ENCODE peak calls at places on chromosomes 5 and 9, in nine cellular contexts. One of them, this sample, is unnamed.

GRCh38 chr5:34007116-34007674 is 655 bp downstream of the AMACR start:
- DNase-seq in suprapubic skin: no peak
- DNase-seq in prostate gland: no peak
- DNase-seq in H1: no peak
- DNase-seq in stomach: no peak
- DNase-seq in HepG2: no peak
- DNase-seq in HCT116: no peak
- DNase-seq in K562: no peak
- DNase-seq in upper lobe of left lung: peak
- DNase-seq in this sample: no peak

GRCh38 chr9:105510024-105510423 is 47.9 kb upstream of the FKTN start:
- DNase-seq in prostate gland: no peak
- DNase-seq in upper lobe of left lung: no peak
- DNase-seq in HepG2: no peak
- DNase-seq in HCT116: no peak
- DNase-seq in H1: no peak
- DNase-seq in suprapubic skin: no peak
- DNase-seq in stomach: no peak
- DNase-seq in K562: no peak
- DNase-seq in this sample: no peak

GRCh38 chr5:58183078-58183885 is 276.6 kb downstream of the PLK2 start:
- DNase-seq in HepG2: no peak
- DNase-seq in K562: no peak
- DNase-seq in prostate gland: no peak
- DNase-seq in stomach: no peak
- DNase-seq in suprapubic skin: no peak
- DNase-seq in H1: no peak
- DNase-seq in upper lobe of left lung: no peak
- DNase-seq in HCT116: no peak
- DNase-seq in this sample: no peak

GRCh38 chr5:142422426-142422825 is 97.6 kb upstream of the SPRY4 start:
- DNase-seq in prostate gland: no peak
- DNase-seq in HCT116: no peak
- DNase-seq in H1: no peak
- DNase-seq in upper lobe of left lung: no peak
- DNase-seq in stomach: no peak
- DNase-seq in suprapubic skin: no peak
- DNase-seq in K562: no peak
- DNase-seq in HepG2: no peak
- DNase-seq in this sample: no peak

GRCh38 chr5:53340956-53341750 is 139.3 kb upstream of the FST start:
- DNase-seq in stomach: no peak
- DNase-seq in suprapubic skin: no peak
- DNase-seq in H1: no peak
- DNase-seq in K562: no peak
- DNase-seq in prostate gland: no peak
- DNase-seq in HepG2: no peak
- DNase-seq in upper lobe of left lung: no peak
- DNase-seq in HCT116: no peak
- DNase-seq in this sample: no peak

GRCh38 chr5:62538017-62538942 is 40.3 kb upstream of the LRRC70 start:
- DNase-seq in upper lobe of left lung: no peak
- DNase-seq in prostate gland: no peak
- DNase-seq in K562: peak
- DNase-seq in stomach: no peak
- DNase-seq in HepG2: peak
- DNase-seq in suprapubic skin: no peak
- DNase-seq in H1: no peak
- DNase-seq in HCT116: no peak
- DNase-seq in this sample: no peak

GRCh38 chr5:59757442-59757841 is 136.1 kb downstream of the PDE4D start:
- DNase-seq in HepG2: no peak
- DNase-seq in prostate gland: no peak
- DNase-seq in H1: no peak
- DNase-seq in HCT116: no peak
- DNase-seq in suprapubic skin: no peak
- DNase-seq in K562: no peak
- DNase-seq in stomach: no peak
- DNase-seq in upper lobe of left lung: no peak
- DNase-seq in this sample: no peak

GRCh38 chr5:167797933-167798332 is 493.5 kb upstream of the WWC1 start:
- DNase-seq in H1: no peak
- DNase-seq in K562: no peak
- DNase-seq in stomach: no peak
- DNase-seq in HepG2: no peak
- DNase-seq in HCT116: no peak
- DNase-seq in prostate gland: no peak
- DNase-seq in upper lobe of left lung: no peak
- DNase-seq in suprapubic skin: no peak
- DNase-seq in this sample: no peak

GRCh38 chr9:35842020-35842745 is 13.2 kb downstream of the TMEM8B start:
- DNase-seq in K562: no peak
- DNase-seq in HepG2: no peak
- DNase-seq in suprapubic skin: no peak
- DNase-seq in stomach: no peak
- DNase-seq in upper lobe of left lung: no peak
- DNase-seq in HCT116: no peak
- DNase-seq in H1: no peak
- DNase-seq in prostate gland: no peak
- DNase-seq in this sample: peak

GRCh38 chr5:8316608-8317007 is 447.7 kb downstream of the MTRR start:
- DNase-seq in prostate gland: no peak
- DNase-seq in stomach: no peak
- DNase-seq in suprapubic skin: no peak
- DNase-seq in HCT116: no peak
- DNase-seq in H1: no peak
- DNase-seq in HepG2: no peak
- DNase-seq in K562: no peak
- DNase-seq in upper lobe of left lung: no peak
- DNase-seq in this sample: no peak

GRCh38 chr5:86679529-86679928 is 61.8 kb downstream of the COX7C start:
- DNase-seq in HCT116: peak
- DNase-seq in H1: no peak
- DNase-seq in stomach: peak
- DNase-seq in upper lobe of left lung: peak
- DNase-seq in K562: peak
- DNase-seq in suprapubic skin: no peak
- DNase-seq in HepG2: peak
- DNase-seq in prostate gland: peak
- DNase-seq in this sample: peak

GRCh38 chr9:131271506-131271931 is 4.8 kb downstream of the FAM78A start:
- DNase-seq in upper lobe of left lung: no peak
- DNase-seq in stomach: no peak
- DNase-seq in H1: no peak
- DNase-seq in suprapubic skin: no peak
- DNase-seq in HepG2: no peak
- DNase-seq in K562: peak
- DNase-seq in HCT116: no peak
- DNase-seq in prostate gland: no peak
- DNase-seq in this sample: no peak

GRCh38 chr9:71909887-71910601 is 949 bp downstream of the ABHD17B start:
- DNase-seq in K562: peak
- DNase-seq in suprapubic skin: peak
- DNase-seq in HCT116: no peak
- DNase-seq in stomach: peak
- DNase-seq in prostate gland: peak
- DNase-seq in HepG2: peak
- DNase-seq in H1: no peak
- DNase-seq in upper lobe of left lung: peak
- DNase-seq in this sample: peak

GRCh38 chr9:7536310-7536939 is 263.2 kb downstream of the DMAC1 start:
- DNase-seq in H1: peak
- DNase-seq in HepG2: peak
- DNase-seq in stomach: peak
- DNase-seq in K562: peak
- DNase-seq in suprapubic skin: no peak
- DNase-seq in prostate gland: peak
- DNase-seq in upper lobe of left lung: peak
- DNase-seq in HCT116: peak
- DNase-seq in this sample: no peak

GRCh38 chr5:40518511-40518917 is 161.2 kb upstream of the PTGER4 start:
- DNase-seq in suprapubic skin: no peak
- DNase-seq in stomach: peak
- DNase-seq in HepG2: no peak
- DNase-seq in HCT116: peak
- DNase-seq in K562: no peak
- DNase-seq in prostate gland: no peak
- DNase-seq in upper lobe of left lung: no peak
- DNase-seq in H1: no peak
- DNase-seq in this sample: no peak

DNA sequence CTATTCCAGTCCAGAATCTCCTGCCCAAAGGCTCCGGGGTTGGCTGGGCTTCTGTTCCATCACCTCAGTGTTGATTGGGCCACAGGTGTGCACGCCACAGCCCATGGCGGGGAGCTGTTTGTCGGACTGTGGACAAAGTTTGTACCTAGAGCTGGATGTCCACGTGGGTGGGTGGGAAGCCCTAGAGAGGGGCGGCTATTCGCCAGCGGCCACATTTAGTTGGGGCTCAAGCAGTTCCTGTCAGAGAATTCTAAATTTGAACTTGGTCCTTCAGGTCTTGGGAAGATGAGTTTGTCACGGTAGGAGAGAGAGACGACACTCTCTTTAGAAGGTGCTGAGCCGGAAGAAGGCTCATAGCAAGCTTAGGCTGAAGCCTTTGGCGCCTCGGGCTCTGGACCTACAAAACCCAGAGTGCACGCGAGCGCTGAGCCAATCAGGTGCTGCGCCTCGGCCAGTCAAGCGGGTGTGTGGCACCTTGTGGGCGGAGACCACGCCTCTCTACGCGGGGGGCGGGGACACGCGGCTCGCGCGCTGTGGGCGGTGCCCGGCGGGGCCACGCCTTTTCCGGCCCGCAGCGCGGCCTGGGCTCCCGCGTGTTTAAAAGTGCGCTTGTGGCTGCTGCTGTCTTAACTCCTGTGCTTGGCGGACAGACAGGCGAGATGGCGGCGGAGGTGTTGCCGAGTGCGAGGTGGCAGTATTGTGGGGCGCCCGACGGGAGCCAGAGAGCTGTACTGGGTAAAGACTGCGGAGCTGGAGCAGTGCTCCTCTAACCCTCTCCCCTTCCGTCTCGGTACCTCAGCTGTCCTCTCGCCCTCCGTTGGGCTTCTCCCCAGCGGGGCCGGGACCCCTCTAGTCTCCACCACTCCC is at the start of gene POLR1E:
- DNase-seq in suprapubic skin: peak
- DNase-seq in K562: peak
- DNase-seq in HCT116: peak
- DNase-seq in prostate gland: peak
- DNase-seq in upper lobe of left lung: peak
- DNase-seq in H1: peak
- DNase-seq in stomach: peak
- DNase-seq in HepG2: peak
- DNase-seq in this sample: peak
- TF ChIP-seq POLR2AphosphoS5 in suprapubic skin: peak
- TF ChIP-seq POLR2AphosphoS5 in K562: peak
- TF ChIP-seq POLR2AphosphoS5 in HCT116: peak
- TF ChIP-seq POLR2AphosphoS5 in prostate gland: peak
- TF ChIP-seq POLR2AphosphoS5 in upper lobe of left lung: peak
- TF ChIP-seq POLR2AphosphoS5 in H1: peak
- TF ChIP-seq POLR2AphosphoS5 in stomach: peak
- TF ChIP-seq POLR2AphosphoS5 in HepG2: peak
- TF ChIP-seq POLR2AphosphoS5 in this sample: peak

GRCh38 chr5:56763711-56764466 is 51.5 kb upstream of the MAP3K1 start:
- DNase-seq in prostate gland: peak
- DNase-seq in stomach: no peak
- DNase-seq in HepG2: peak
- DNase-seq in H1: no peak
- DNase-seq in upper lobe of left lung: no peak
- DNase-seq in K562: no peak
- DNase-seq in suprapubic skin: no peak
- DNase-seq in HCT116: no peak
- DNase-seq in this sample: no peak
- TF ChIP-seq POLR2A in prostate gland: no peak
- TF ChIP-seq POLR2A in stomach: no peak
- TF ChIP-seq POLR2A in HepG2: no peak
- TF ChIP-seq POLR2A in H1: no peak
- TF ChIP-seq POLR2A in upper lobe of left lung: no peak
- TF ChIP-seq POLR2A in K562: no peak
- TF ChIP-seq POLR2A in suprapubic skin: no peak
- TF ChIP-seq POLR2A in HCT116: no peak
- TF ChIP-seq POLR2A in this sample: no peak

DNA sequence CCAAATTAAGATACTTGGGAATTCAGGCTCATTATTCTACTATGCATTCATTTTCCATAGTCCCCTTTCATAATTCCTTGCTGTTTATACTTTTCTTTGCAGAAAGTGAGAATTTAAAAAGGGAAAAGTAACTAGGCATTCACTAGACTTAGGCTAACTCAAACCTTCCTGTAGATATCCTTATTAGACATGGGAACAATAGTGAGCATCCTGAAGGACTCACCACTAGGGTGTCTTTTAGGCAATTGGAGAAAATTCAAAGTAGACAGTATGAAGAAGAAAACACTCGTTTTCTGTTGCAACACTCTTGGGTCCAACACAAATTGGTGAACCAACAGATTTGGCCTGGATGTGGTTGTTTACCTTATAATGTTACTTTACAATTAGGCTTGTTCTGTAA is 213.2 kb upstream of the GRIN3A start:
- DNase-seq in suprapubic skin: no peak
- DNase-seq in HCT116: no peak
- DNase-seq in prostate gland: no peak
- DNase-seq in stomach: no peak
- DNase-seq in H1: no peak
- DNase-seq in K562: no peak
- DNase-seq in upper lobe of left lung: no peak
- DNase-seq in HepG2: no peak
- DNase-seq in this sample: no peak
- TF ChIP-seq CTCF in suprapubic skin: no peak
- TF ChIP-seq CTCF in HCT116: no peak
- TF ChIP-seq CTCF in prostate gland: no peak
- TF ChIP-seq CTCF in stomach: no peak
- TF ChIP-seq CTCF in H1: no peak
- TF ChIP-seq CTCF in K562: no peak
- TF ChIP-seq CTCF in upper lobe of left lung: no peak
- TF ChIP-seq CTCF in HepG2: no peak
- TF ChIP-seq CTCF in this sample: no peak

DNA sequence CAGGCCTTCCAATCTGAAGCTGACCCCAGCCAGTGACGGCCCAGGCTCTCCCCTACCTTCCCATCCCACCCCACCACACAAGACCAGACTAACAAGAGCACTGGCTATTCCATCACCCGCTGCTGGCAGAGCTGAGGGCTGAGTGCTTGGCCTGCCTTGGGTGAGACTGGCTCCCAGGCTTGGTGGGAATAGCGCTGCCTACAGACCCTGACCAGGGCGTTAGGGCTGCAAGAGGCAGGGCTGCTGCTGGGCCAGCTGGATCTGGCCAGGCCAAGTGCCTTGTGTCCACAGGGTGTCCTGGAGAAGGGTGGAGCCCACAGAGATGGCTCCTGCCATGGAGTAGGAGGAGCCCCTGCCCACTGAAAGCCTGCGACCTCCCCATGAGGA is 31.6 kb upstream of the ANGPTL2 start:
- DNase-seq in upper lobe of left lung: no peak
- DNase-seq in suprapubic skin: peak
- DNase-seq in prostate gland: no peak
- DNase-seq in K562: no peak
- DNase-seq in stomach: peak
- DNase-seq in HCT116: no peak
- DNase-seq in H1: peak
- DNase-seq in HepG2: no peak
- DNase-seq in this sample: peak
- TF ChIP-seq POLR2AphosphoS5 in upper lobe of left lung: no peak
- TF ChIP-seq POLR2AphosphoS5 in suprapubic skin: no peak
- TF ChIP-seq POLR2AphosphoS5 in prostate gland: no peak
- TF ChIP-seq POLR2AphosphoS5 in K562: no peak
- TF ChIP-seq POLR2AphosphoS5 in stomach: no peak
- TF ChIP-seq POLR2AphosphoS5 in HCT116: no peak
- TF ChIP-seq POLR2AphosphoS5 in H1: no peak
- TF ChIP-seq POLR2AphosphoS5 in HepG2: no peak
- TF ChIP-seq POLR2AphosphoS5 in this sample: no peak

GRCh38 chr5:68295772-68296171 is 80.2 kb downstream of the PIK3R1 start:
- DNase-seq in H1: no peak
- DNase-seq in suprapubic skin: no peak
- DNase-seq in HepG2: no peak
- DNase-seq in K562: no peak
- DNase-seq in prostate gland: peak
- DNase-seq in stomach: no peak
- DNase-seq in upper lobe of left lung: peak
- DNase-seq in HCT116: no peak
- DNase-seq in this sample: no peak
- TF ChIP-seq POLR2A in H1: no peak
- TF ChIP-seq POLR2A in suprapubic skin: no peak
- TF ChIP-seq POLR2A in HepG2: no peak
- TF ChIP-seq POLR2A in K562: no peak
- TF ChIP-seq POLR2A in prostate gland: no peak
- TF ChIP-seq POLR2A in stomach: no peak
- TF ChIP-seq POLR2A in upper lobe of left lung: no peak
- TF ChIP-seq POLR2A in HCT116: no peak
- TF ChIP-seq POLR2A in this sample: no peak

This sample was measured in sigmoid colon.